ENCODE peak calls at places on chromosomes 5 and 9, in eight cellular contexts. U is prostate gland; C is effector memory CD4-positive, alpha-beta T cell; D is ovary; Z is brain microvascular endothelial cell; R is CD4-positive, alpha-beta memory T cell; S is A549; A is IMR-90. N is an unnamed sample.

GRCh38 chr5:128587275-128587674 is 49.2 kb upstream of the FBN2 start:
- DNase-seq in U (no peak), C (no peak), D (no peak), Z (no peak), R (no peak), S (no peak), A (no peak), N (no peak)

GRCh38 chr5:68433921-68434879 is 218.6 kb downstream of the PIK3R1 start:
- DNase-seq in U (peak), C (peak), D (peak), Z (peak), R (peak), S (peak), A (peak), N (peak)

GRCh38 chr5:89282832-89283510 is 400.0 kb upstream of the MEF2C start:
- DNase-seq in U (no peak), C (no peak), D (no peak), Z (peak), R (no peak), S (no peak), A (peak), N (no peak)

GRCh38 chr5:112938286-112938685 is 16.3 kb upstream of the REEP5 start:
- DNase-seq in U (no peak), C (no peak), D (no peak), Z (no peak), R (no peak), S (no peak), A (no peak), N (no peak)

GRCh38 chr9:82273121-82273520 is 284.5 kb downstream of the SPATA31D1 start:
- DNase-seq in U (no peak), C (no peak), D (no peak), Z (peak), R (no peak), S (no peak), A (peak), N (no peak)

GRCh38 chr9:4502444-4502843 is 12.2 kb downstream of the SLC1A1 start:
- DNase-seq in U (no peak), C (no peak), D (no peak), Z (no peak), R (no peak), S (no peak), A (no peak), N (no peak)

GRCh38 chr5:169696621-169697517 is 59.8 kb downstream of the DOCK2 start:
- DNase-seq in U (no peak), C (no peak), D (no peak), Z (no peak), R (no peak), S (peak), A (peak), N (no peak)

GRCh38 chr9:71937070-71937625 is 25.7 kb downstream of the C9orf85 start:
- DNase-seq in U (no peak), C (no peak), D (no peak), Z (no peak), R (no peak), S (no peak), A (no peak), N (no peak)

GRCh38 chr5:131019601-131020315 is 145.3 kb downstream of the HINT1 start:
- DNase-seq in U (no peak), C (no peak), D (no peak), Z (no peak), R (no peak), S (peak), A (no peak), N (no peak)

GRCh38 chr5:74631088-74631960 is 9.2 kb downstream of the ENC1 start:
- DNase-seq in U (no peak), C (no peak), D (no peak), Z (peak), R (no peak), S (peak), A (peak), N (no peak)

GRCh38 chr9:130244548-130245165 is 20.9 kb upstream of the HMCN2 start:
- DNase-seq in U (no peak), C (no peak), D (no peak), Z (no peak), R (no peak), S (no peak), A (no peak), N (no peak)

GRCh38 chr9:846852-847251 is 5.4 kb downstream of the DMRT1 start:
- DNase-seq in U (no peak), C (no peak), D (no peak), Z (no peak), R (no peak), S (no peak), A (no peak), N (no peak)

GRCh38 chr5:9063615-9064245 is 482.1 kb downstream of the SEMA5A start:
- DNase-seq in U (no peak), C (no peak), D (no peak), Z (no peak), R (no peak), S (no peak), A (peak), N (no peak)

GRCh38 chr5:122916490-122916889 is 71.1 kb downstream of the SNX24 start:
- DNase-seq in U (no peak), C (no peak), D (no peak), Z (no peak), R (no peak), S (no peak), A (no peak), N (no peak)

GRCh38 chr5:168301593-168302388 is 10.3 kb downstream of the WWC1 start:
- DNase-seq in U (no peak), C (no peak), D (no peak), Z (no peak), R (no peak), S (peak), A (no peak), N (no peak)

GRCh38 chr5:179194201-179194910 is 134.2 kb downstream of the ZNF354C start:
- DNase-seq in U (no peak), C (no peak), D (no peak), Z (no peak), R (no peak), S (no peak), A (no peak), N (peak)

GRCh38 chr9:1456301-1456999 is 406.3 kb downstream of the DMRT2 start:
- DNase-seq in U (no peak), C (no peak), D (no peak), Z (no peak), R (no peak), S (no peak), A (no peak), N (no peak)

GRCh38 chr9:114309096-114309495 is 13.8 kb upstream of the ORM1 start:
- DNase-seq in U (no peak), C (no peak), D (no peak), Z (no peak), R (no peak), S (no peak), A (no peak), N (no peak)

GRCh38 chr9:89883401-89884341 is 278.9 kb downstream of the GADD45G start:
- DNase-seq in U (no peak), C (no peak), D (no peak), Z (no peak), R (no peak), S (no peak), A (no peak), N (peak)

GRCh38 chr5:88656196-88656935 is 226.6 kb downstream of the MEF2C start:
- DNase-seq in U (no peak), C (no peak), D (no peak), Z (no peak), R (no peak), S (no peak), A (no peak), N (no peak)

GRCh38 chr9:7910426-7911015 is 110.9 kb upstream of the DMAC1 start:
- DNase-seq in U (no peak), C (no peak), D (no peak), Z (no peak), R (no peak), S (no peak), A (no peak), N (no peak)

GRCh38 chr5:97623441-97623840 is 440.4 kb upstream of the RIOK2 start:
- DNase-seq in U (no peak), C (no peak), D (no peak), Z (no peak), R (no peak), S (no peak), A (no peak), N (no peak)

GRCh38 chr9:122370303-122370702 is 521 bp upstream of the PTGS1 start:
- DNase-seq in U (no peak), C (no peak), D (no peak), Z (no peak), R (no peak), S (no peak), A (no peak), N (no peak)
- H3K4me3 ChIP-seq in U (no peak), C (no peak), D (no peak), Z (no peak), R (no peak), S (no peak), A (peak), N (no peak)

DNA sequence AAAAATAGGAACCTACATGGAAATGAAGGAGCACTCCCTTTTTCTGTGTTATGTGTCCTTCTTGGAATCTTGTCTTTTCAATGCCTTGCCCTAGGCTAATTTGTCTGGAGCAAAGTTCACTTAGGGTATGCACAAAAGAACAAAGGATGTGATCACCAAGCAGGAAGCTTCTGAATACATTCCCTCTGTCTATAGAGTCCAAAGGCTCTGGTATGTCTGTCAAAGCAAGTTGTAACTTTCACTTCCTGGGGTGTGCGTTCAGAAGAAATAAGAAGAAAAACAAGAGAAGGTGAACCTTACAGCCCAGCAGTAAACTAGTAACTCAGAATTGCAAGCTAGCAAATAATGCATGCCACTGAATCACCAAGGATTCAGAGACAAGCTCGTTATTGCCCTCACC is 31.7 kb upstream of the CDH6 start:
- DNase-seq in U (no peak), C (no peak), D (no peak), Z (peak), R (no peak), S (peak), A (no peak), N (no peak)
- H3K4me3 ChIP-seq in U (no peak), C (no peak), D (no peak), Z (peak), R (no peak), S (no peak), A (no peak), N (no peak)

GRCh38 chr9:127446720-127447415 is 4.3 kb downstream of the RPL12 start:
- DNase-seq in U (no peak), C (no peak), D (no peak), Z (no peak), R (no peak), S (peak), A (no peak), N (no peak)

GRCh38 chr9:127449332-127449966 is 1.8 kb downstream of the RPL12 start:
- DNase-seq in U (no peak), C (no peak), D (no peak), Z (no peak), R (no peak), S (no peak), A (no peak), N (no peak)

GRCh38 chr9:127447416-127448111 is 3.6 kb downstream of the RPL12 start:
- DNase-seq in U (no peak), C (no peak), D (no peak), Z (no peak), R (no peak), S (peak), A (peak), N (no peak)

GRCh38 chr9:127450170-127450830 is 906 bp downstream of the RPL12 start:
- DNase-seq in U (no peak), C (no peak), D (no peak), Z (no peak), R (no peak), S (peak), A (peak), N (no peak)

GRCh38 chr9:127448112-127448805 is 2.9 kb downstream of the RPL12 start:
- DNase-seq in U (no peak), C (no peak), D (no peak), Z (no peak), R (no peak), S (no peak), A (no peak), N (no peak)
- H3K4me3 ChIP-seq in U (no peak), C (no peak), D (no peak), Z (peak), R (no peak), S (peak), A (no peak), N (no peak)

DNA sequence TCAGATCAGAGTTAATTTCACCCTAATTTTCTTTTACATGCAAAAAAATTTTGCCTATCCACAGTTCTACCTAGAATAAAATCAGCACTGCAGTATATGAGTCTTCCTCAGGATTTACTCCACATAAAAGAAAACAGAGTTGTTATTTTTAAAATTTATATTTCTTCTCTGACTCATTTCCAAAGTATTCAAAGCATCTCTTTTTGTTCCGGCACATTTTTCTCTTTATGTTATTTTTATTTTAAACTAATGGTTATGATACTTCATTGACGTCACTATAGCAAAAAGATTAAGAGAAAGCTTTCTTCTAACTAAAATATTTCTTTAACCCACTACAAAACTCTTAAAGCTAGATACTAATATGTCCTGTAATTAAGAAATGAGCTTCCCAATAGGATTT is 590.4 kb downstream of the PRELID2 start:
- DNase-seq in U (no peak), C (no peak), D (no peak), Z (no peak), R (no peak), S (no peak), A (peak), N (no peak)
- H3K4me3 ChIP-seq in U (no peak), C (no peak), D (no peak), Z (no peak), R (no peak), S (no peak), A (no peak), N (no peak)